ENCODE peak calls at places on chromosome 1, in nine cellular contexts. One of them, this sample, is unnamed.

GRCh38 chr1:100834779-100835645 is 59.6 kb downstream of the EXTL2 start:
- DNase-seq in bronchial epithelial cell: no peak
- DNase-seq in epithelial cell of esophagus: no peak
- DNase-seq in hepatocyte: no peak
- DNase-seq in progenitor cell of endocrine pancreas: no peak
- DNase-seq in cardiac muscle cell: no peak
- DNase-seq in AG04449: no peak
- DNase-seq in GM20000: peak
- DNase-seq in CD4-positive, alpha-beta T cell: no peak
- DNase-seq in this sample: no peak

GRCh38 chr1:224223819-224224714 is 41.0 kb downstream of the DEGS1 start:
- DNase-seq in CD4-positive, alpha-beta T cell: no peak
- DNase-seq in AG04449: no peak
- DNase-seq in GM20000: no peak
- DNase-seq in bronchial epithelial cell: peak
- DNase-seq in hepatocyte: no peak
- DNase-seq in cardiac muscle cell: peak
- DNase-seq in progenitor cell of endocrine pancreas: no peak
- DNase-seq in epithelial cell of esophagus: peak
- DNase-seq in this sample: no peak

GRCh38 chr1:42943166-42943565 is 15.5 kb downstream of the SLC2A1 start:
- DNase-seq in cardiac muscle cell: no peak
- DNase-seq in progenitor cell of endocrine pancreas: no peak
- DNase-seq in bronchial epithelial cell: peak
- DNase-seq in epithelial cell of esophagus: peak
- DNase-seq in CD4-positive, alpha-beta T cell: no peak
- DNase-seq in hepatocyte: no peak
- DNase-seq in AG04449: no peak
- DNase-seq in GM20000: no peak
- DNase-seq in this sample: no peak

GRCh38 chr1:94743866-94744265 is 76.3 kb upstream of the SLC44A3 start:
- DNase-seq in progenitor cell of endocrine pancreas: no peak
- DNase-seq in GM20000: no peak
- DNase-seq in bronchial epithelial cell: no peak
- DNase-seq in AG04449: no peak
- DNase-seq in epithelial cell of esophagus: no peak
- DNase-seq in CD4-positive, alpha-beta T cell: no peak
- DNase-seq in cardiac muscle cell: no peak
- DNase-seq in hepatocyte: peak
- DNase-seq in this sample: no peak

GRCh38 chr1:203306970-203307541 is 1.7 kb downstream of the BTG2 start:
- DNase-seq in progenitor cell of endocrine pancreas: no peak
- DNase-seq in bronchial epithelial cell: no peak
- DNase-seq in epithelial cell of esophagus: no peak
- DNase-seq in CD4-positive, alpha-beta T cell: no peak
- DNase-seq in hepatocyte: peak
- DNase-seq in cardiac muscle cell: no peak
- DNase-seq in AG04449: no peak
- DNase-seq in GM20000: no peak
- DNase-seq in this sample: no peak

GRCh38 chr1:37752583-37753471 is 12.1 kb downstream of the EPHA10 start:
- DNase-seq in progenitor cell of endocrine pancreas: peak
- DNase-seq in AG04449: no peak
- DNase-seq in CD4-positive, alpha-beta T cell: no peak
- DNase-seq in cardiac muscle cell: peak
- DNase-seq in GM20000: peak
- DNase-seq in epithelial cell of esophagus: peak
- DNase-seq in bronchial epithelial cell: no peak
- DNase-seq in hepatocyte: peak
- DNase-seq in this sample: peak

GRCh38 chr1:55050283-55050682 is 10.9 kb downstream of the PCSK9 start:
- DNase-seq in AG04449: no peak
- DNase-seq in hepatocyte: no peak
- DNase-seq in CD4-positive, alpha-beta T cell: no peak
- DNase-seq in cardiac muscle cell: no peak
- DNase-seq in epithelial cell of esophagus: peak
- DNase-seq in progenitor cell of endocrine pancreas: no peak
- DNase-seq in GM20000: no peak
- DNase-seq in bronchial epithelial cell: no peak
- DNase-seq in this sample: no peak

GRCh38 chr1:43366179-43366578 is 1.6 kb downstream of the ELOVL1 start:
- DNase-seq in bronchial epithelial cell: peak
- DNase-seq in progenitor cell of endocrine pancreas: peak
- DNase-seq in hepatocyte: peak
- DNase-seq in AG04449: no peak
- DNase-seq in epithelial cell of esophagus: peak
- DNase-seq in GM20000: no peak
- DNase-seq in cardiac muscle cell: no peak
- DNase-seq in CD4-positive, alpha-beta T cell: no peak
- DNase-seq in this sample: no peak

GRCh38 chr1:200437556-200438203 is 27.8 kb upstream of the ZNF281 start:
- DNase-seq in hepatocyte: no peak
- DNase-seq in epithelial cell of esophagus: no peak
- DNase-seq in bronchial epithelial cell: no peak
- DNase-seq in progenitor cell of endocrine pancreas: no peak
- DNase-seq in CD4-positive, alpha-beta T cell: no peak
- DNase-seq in GM20000: peak
- DNase-seq in AG04449: no peak
- DNase-seq in cardiac muscle cell: no peak
- DNase-seq in this sample: no peak

GRCh38 chr1:15870421-15870820 is 22.9 kb downstream of the SPEN start:
- DNase-seq in CD4-positive, alpha-beta T cell: no peak
- DNase-seq in AG04449: no peak
- DNase-seq in epithelial cell of esophagus: peak
- DNase-seq in progenitor cell of endocrine pancreas: no peak
- DNase-seq in hepatocyte: no peak
- DNase-seq in cardiac muscle cell: no peak
- DNase-seq in bronchial epithelial cell: no peak
- DNase-seq in GM20000: no peak
- DNase-seq in this sample: no peak

GRCh38 chr1:8625981-8626898 is 191.2 kb downstream of the RERE start:
- DNase-seq in bronchial epithelial cell: peak
- DNase-seq in epithelial cell of esophagus: peak
- DNase-seq in CD4-positive, alpha-beta T cell: no peak
- DNase-seq in AG04449: peak
- DNase-seq in hepatocyte: peak
- DNase-seq in GM20000: no peak
- DNase-seq in cardiac muscle cell: no peak
- DNase-seq in progenitor cell of endocrine pancreas: no peak
- DNase-seq in this sample: no peak

GRCh38 chr1:204921855-204922516 is 51.3 kb downstream of the NFASC start:
- DNase-seq in progenitor cell of endocrine pancreas: no peak
- DNase-seq in hepatocyte: no peak
- DNase-seq in AG04449: no peak
- DNase-seq in bronchial epithelial cell: no peak
- DNase-seq in epithelial cell of esophagus: no peak
- DNase-seq in GM20000: no peak
- DNase-seq in CD4-positive, alpha-beta T cell: no peak
- DNase-seq in cardiac muscle cell: no peak
- DNase-seq in this sample: no peak

GRCh38 chr1:209305221-209305954 is 278.1 kb upstream of the CAMK1G start:
- DNase-seq in CD4-positive, alpha-beta T cell: no peak
- DNase-seq in GM20000: no peak
- DNase-seq in AG04449: no peak
- DNase-seq in cardiac muscle cell: no peak
- DNase-seq in hepatocyte: no peak
- DNase-seq in bronchial epithelial cell: no peak
- DNase-seq in epithelial cell of esophagus: no peak
- DNase-seq in progenitor cell of endocrine pancreas: no peak
- DNase-seq in this sample: no peak

GRCh38 chr1:153598309-153599172 is 14.4 kb downstream of the S100A16 start:
- DNase-seq in progenitor cell of endocrine pancreas: no peak
- DNase-seq in bronchial epithelial cell: peak
- DNase-seq in CD4-positive, alpha-beta T cell: no peak
- DNase-seq in cardiac muscle cell: no peak
- DNase-seq in GM20000: peak
- DNase-seq in epithelial cell of esophagus: no peak
- DNase-seq in AG04449: no peak
- DNase-seq in hepatocyte: no peak
- DNase-seq in this sample: no peak

GRCh38 chr1:61088163-61088840 is 5.9 kb downstream of the NFIA start:
- DNase-seq in progenitor cell of endocrine pancreas: no peak
- DNase-seq in CD4-positive, alpha-beta T cell: no peak
- DNase-seq in GM20000: no peak
- DNase-seq in epithelial cell of esophagus: no peak
- DNase-seq in cardiac muscle cell: no peak
- DNase-seq in AG04449: no peak
- DNase-seq in bronchial epithelial cell: no peak
- DNase-seq in hepatocyte: no peak
- DNase-seq in this sample: no peak

GRCh38 chr1:206040328-206040727 is 12.6 kb upstream of the RHEX start:
- DNase-seq in bronchial epithelial cell: no peak
- DNase-seq in progenitor cell of endocrine pancreas: no peak
- DNase-seq in GM20000: no peak
- DNase-seq in cardiac muscle cell: no peak
- DNase-seq in hepatocyte: no peak
- DNase-seq in epithelial cell of esophagus: no peak
- DNase-seq in AG04449: no peak
- DNase-seq in CD4-positive, alpha-beta T cell: no peak
- DNase-seq in this sample: no peak
- TF ChIP-seq CTCF in bronchial epithelial cell: no peak
- TF ChIP-seq CTCF in progenitor cell of endocrine pancreas: no peak
- TF ChIP-seq CTCF in GM20000: no peak
- TF ChIP-seq CTCF in cardiac muscle cell: no peak
- TF ChIP-seq CTCF in hepatocyte: no peak
- TF ChIP-seq CTCF in epithelial cell of esophagus: no peak
- TF ChIP-seq CTCF in AG04449: no peak
- TF ChIP-seq CTCF in CD4-positive, alpha-beta T cell: no peak
- TF ChIP-seq CTCF in this sample: no peak

GRCh38 chr1:162873671-162874666 is 13.0 kb upstream of the CCDC190 start:
- DNase-seq in hepatocyte: peak
- DNase-seq in bronchial epithelial cell: peak
- DNase-seq in CD4-positive, alpha-beta T cell: no peak
- DNase-seq in GM20000: no peak
- DNase-seq in epithelial cell of esophagus: peak
- DNase-seq in progenitor cell of endocrine pancreas: no peak
- DNase-seq in AG04449: peak
- DNase-seq in cardiac muscle cell: no peak
- DNase-seq in this sample: no peak
- TF ChIP-seq CTCF in hepatocyte: peak
- TF ChIP-seq CTCF in bronchial epithelial cell: no peak
- TF ChIP-seq CTCF in CD4-positive, alpha-beta T cell: no peak
- TF ChIP-seq CTCF in GM20000: no peak
- TF ChIP-seq CTCF in epithelial cell of esophagus: peak
- TF ChIP-seq CTCF in progenitor cell of endocrine pancreas: peak
- TF ChIP-seq CTCF in AG04449: peak
- TF ChIP-seq CTCF in cardiac muscle cell: peak
- TF ChIP-seq CTCF in this sample: peak

DNA sequence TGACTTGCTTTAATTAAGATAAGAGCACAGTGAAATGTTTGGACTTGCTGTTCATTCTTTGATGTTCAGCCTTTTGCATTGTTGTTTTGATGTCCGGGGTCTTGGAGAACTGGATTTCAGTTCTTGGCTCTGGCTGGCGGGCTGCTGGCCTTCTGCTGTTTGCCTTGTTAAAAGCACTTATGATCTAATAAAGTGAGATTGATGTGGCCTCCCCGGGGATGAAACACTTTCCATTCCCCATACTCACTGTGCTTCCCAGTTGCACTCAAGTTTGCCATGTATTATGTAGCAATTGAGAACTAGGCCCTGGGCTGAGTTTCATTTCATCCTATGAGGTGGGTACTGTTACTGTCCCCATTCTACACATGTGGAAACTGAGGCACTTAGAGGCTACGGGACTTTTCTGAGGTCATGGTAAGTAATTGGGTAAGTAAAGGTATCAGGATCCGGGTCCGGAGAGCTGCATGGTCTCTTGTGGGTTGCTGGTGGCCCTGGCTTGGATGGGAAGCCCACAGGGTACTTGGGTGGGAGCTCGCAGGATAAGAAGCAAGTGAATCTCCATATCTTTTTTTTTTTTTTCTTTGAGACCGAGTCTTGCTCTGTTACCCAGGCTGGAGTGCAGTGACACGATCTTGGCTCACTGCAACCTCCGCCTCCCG is 127.7 kb upstream of the ZBTB40 start:
- DNase-seq in epithelial cell of esophagus: no peak
- DNase-seq in AG04449: no peak
- DNase-seq in cardiac muscle cell: no peak
- DNase-seq in progenitor cell of endocrine pancreas: no peak
- DNase-seq in bronchial epithelial cell: no peak
- DNase-seq in GM20000: no peak
- DNase-seq in hepatocyte: no peak
- DNase-seq in CD4-positive, alpha-beta T cell: no peak
- DNase-seq in this sample: no peak
- TF ChIP-seq CTCF in epithelial cell of esophagus: no peak
- TF ChIP-seq CTCF in AG04449: no peak
- TF ChIP-seq CTCF in cardiac muscle cell: no peak
- TF ChIP-seq CTCF in progenitor cell of endocrine pancreas: no peak
- TF ChIP-seq CTCF in bronchial epithelial cell: no peak
- TF ChIP-seq CTCF in GM20000: no peak
- TF ChIP-seq CTCF in hepatocyte: no peak
- TF ChIP-seq CTCF in CD4-positive, alpha-beta T cell: no peak
- TF ChIP-seq CTCF in this sample: no peak

DNA sequence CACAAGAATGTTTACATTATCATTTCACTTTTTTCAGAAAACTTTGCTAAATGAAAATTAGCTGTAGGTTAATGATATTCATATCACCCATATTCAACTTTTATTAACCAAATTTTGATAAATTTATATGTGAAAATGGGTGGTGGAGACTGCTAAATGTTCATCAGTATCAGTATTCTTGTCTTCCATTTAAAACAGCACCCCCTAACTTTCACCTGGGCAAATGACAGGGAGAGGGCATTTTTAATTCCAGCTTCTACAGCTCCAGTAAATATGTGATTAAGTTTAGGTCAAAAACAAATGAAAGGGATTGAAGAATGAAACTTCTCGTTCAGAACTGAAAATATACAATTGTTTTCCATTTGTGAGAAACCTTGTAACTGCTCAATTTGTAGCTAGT is 722.2 kb downstream of the KCNT2 start:
- DNase-seq in epithelial cell of esophagus: peak
- DNase-seq in CD4-positive, alpha-beta T cell: no peak
- DNase-seq in cardiac muscle cell: no peak
- DNase-seq in AG04449: no peak
- DNase-seq in GM20000: no peak
- DNase-seq in bronchial epithelial cell: no peak
- DNase-seq in progenitor cell of endocrine pancreas: no peak
- DNase-seq in hepatocyte: no peak
- DNase-seq in this sample: no peak
- TF ChIP-seq CTCF in epithelial cell of esophagus: peak
- TF ChIP-seq CTCF in CD4-positive, alpha-beta T cell: no peak
- TF ChIP-seq CTCF in cardiac muscle cell: no peak
- TF ChIP-seq CTCF in AG04449: no peak
- TF ChIP-seq CTCF in GM20000: no peak
- TF ChIP-seq CTCF in bronchial epithelial cell: no peak
- TF ChIP-seq CTCF in progenitor cell of endocrine pancreas: peak
- TF ChIP-seq CTCF in hepatocyte: no peak
- TF ChIP-seq CTCF in this sample: no peak